ENCODE peak calls at places on chromosomes 13 and 19, in six cellular contexts. One of them, this sample, is unnamed.

GRCh38 chr19:17026041-17026658 is 460 bp downstream of the CPAMD8 start:
- DNase-seq in ascending aorta: no peak
- DNase-seq in body of pancreas: no peak
- DNase-seq in kidney epithelial cell: no peak
- DNase-seq in mucosa of descending colon: peak
- DNase-seq in thoracic aorta: no peak
- DNase-seq in this sample: no peak

GRCh38 chr19:45677351-45678230 is 9.6 kb downstream of the GIPR start:
- DNase-seq in kidney epithelial cell: peak
- DNase-seq in body of pancreas: peak
- DNase-seq in mucosa of descending colon: peak
- DNase-seq in ascending aorta: no peak
- DNase-seq in thoracic aorta: no peak
- DNase-seq in this sample: peak

GRCh38 chr19:3740431-3740830 is 21.1 kb downstream of the APBA3 start:
- DNase-seq in body of pancreas: no peak
- DNase-seq in ascending aorta: no peak
- DNase-seq in thoracic aorta: no peak
- DNase-seq in mucosa of descending colon: no peak
- DNase-seq in kidney epithelial cell: no peak
- DNase-seq in this sample: no peak

GRCh38 chr13:73300718-73301425 is 242.1 kb downstream of the KLF5 start:
- DNase-seq in kidney epithelial cell: peak
- DNase-seq in mucosa of descending colon: no peak
- DNase-seq in ascending aorta: no peak
- DNase-seq in thoracic aorta: no peak
- DNase-seq in body of pancreas: no peak
- DNase-seq in this sample: no peak

GRCh38 chr19:11418518-11419506 is at the start of gene RGL3:
- DNase-seq in body of pancreas: peak
- DNase-seq in ascending aorta: no peak
- DNase-seq in mucosa of descending colon: peak
- DNase-seq in thoracic aorta: no peak
- DNase-seq in kidney epithelial cell: no peak
- DNase-seq in this sample: no peak

GRCh38 chr13:39263033-39263432 is 224.8 kb downstream of the NHLRC3 start:
- DNase-seq in kidney epithelial cell: no peak
- DNase-seq in thoracic aorta: no peak
- DNase-seq in mucosa of descending colon: peak
- DNase-seq in ascending aorta: no peak
- DNase-seq in body of pancreas: peak
- DNase-seq in this sample: no peak

GRCh38 chr19:28526042-28526441 is 686.9 kb downstream of the UQCRFS1 start:
- DNase-seq in thoracic aorta: no peak
- DNase-seq in mucosa of descending colon: no peak
- DNase-seq in body of pancreas: no peak
- DNase-seq in kidney epithelial cell: no peak
- DNase-seq in ascending aorta: no peak
- DNase-seq in this sample: no peak

GRCh38 chr19:3362217-3362907 is 4.0 kb upstream of the NFIC start:
- DNase-seq in ascending aorta: no peak
- DNase-seq in thoracic aorta: no peak
- DNase-seq in kidney epithelial cell: no peak
- DNase-seq in body of pancreas: no peak
- DNase-seq in mucosa of descending colon: no peak
- DNase-seq in this sample: no peak

GRCh38 chr19:44807162-44807561 is 1.7 kb upstream of the BCAM start:
- DNase-seq in body of pancreas: peak
- DNase-seq in ascending aorta: no peak
- DNase-seq in thoracic aorta: no peak
- DNase-seq in kidney epithelial cell: no peak
- DNase-seq in mucosa of descending colon: peak
- DNase-seq in this sample: no peak

GRCh38 chr19:4184718-4185352 is 2.3 kb downstream of the ANKRD24 start:
- DNase-seq in body of pancreas: no peak
- DNase-seq in thoracic aorta: no peak
- DNase-seq in kidney epithelial cell: no peak
- DNase-seq in mucosa of descending colon: no peak
- DNase-seq in ascending aorta: no peak
- DNase-seq in this sample: no peak

GRCh38 chr19:12792048-12792852 is 964 bp downstream of the JUNB start:
- DNase-seq in ascending aorta: no peak
- DNase-seq in thoracic aorta: no peak
- DNase-seq in kidney epithelial cell: no peak
- DNase-seq in body of pancreas: peak
- DNase-seq in mucosa of descending colon: peak
- DNase-seq in this sample: no peak

GRCh38 chr19:18776288-18776594 is 14.9 kb downstream of the COMP start:
- DNase-seq in mucosa of descending colon: no peak
- DNase-seq in thoracic aorta: no peak
- DNase-seq in kidney epithelial cell: no peak
- DNase-seq in body of pancreas: no peak
- DNase-seq in ascending aorta: no peak
- DNase-seq in this sample: no peak

GRCh38 chr13:99617474-99618255 is 116.4 kb downstream of the TM9SF2 start:
- DNase-seq in kidney epithelial cell: no peak
- DNase-seq in thoracic aorta: no peak
- DNase-seq in ascending aorta: no peak
- DNase-seq in body of pancreas: no peak
- DNase-seq in mucosa of descending colon: peak
- DNase-seq in this sample: no peak

GRCh38 chr13:109981000-109981399 is 194.6 kb upstream of the IRS2 start:
- DNase-seq in kidney epithelial cell: no peak
- DNase-seq in mucosa of descending colon: no peak
- DNase-seq in thoracic aorta: no peak
- DNase-seq in body of pancreas: no peak
- DNase-seq in ascending aorta: no peak
- DNase-seq in this sample: no peak

GRCh38 chr19:19480688-19481087 is 34.7 kb downstream of the TSSK6 start:
- DNase-seq in ascending aorta: no peak
- DNase-seq in mucosa of descending colon: no peak
- DNase-seq in body of pancreas: no peak
- DNase-seq in thoracic aorta: no peak
- DNase-seq in kidney epithelial cell: no peak
- DNase-seq in this sample: no peak

GRCh38 chr13:65856464-65856863 is 1373.7 kb downstream of the PCDH9 start:
- DNase-seq in ascending aorta: no peak
- DNase-seq in thoracic aorta: no peak
- DNase-seq in body of pancreas: no peak
- DNase-seq in kidney epithelial cell: no peak
- DNase-seq in mucosa of descending colon: no peak
- DNase-seq in this sample: no peak

GRCh38 chr13:108342369-108343289 is 73.1 kb downstream of the TNFSF13B start:
- DNase-seq in kidney epithelial cell: no peak
- DNase-seq in mucosa of descending colon: no peak
- DNase-seq in thoracic aorta: no peak
- DNase-seq in ascending aorta: no peak
- DNase-seq in body of pancreas: no peak
- DNase-seq in this sample: no peak

GRCh38 chr13:99681695-99682094 is 180.4 kb downstream of the TM9SF2 start:
- DNase-seq in body of pancreas: no peak
- DNase-seq in kidney epithelial cell: no peak
- DNase-seq in ascending aorta: no peak
- DNase-seq in thoracic aorta: no peak
- DNase-seq in mucosa of descending colon: no peak
- DNase-seq in this sample: no peak

GRCh38 chr19:41886761-41887710 is 4.1 kb downstream of the ARHGEF1 start:
- DNase-seq in thoracic aorta: no peak
- DNase-seq in mucosa of descending colon: no peak
- DNase-seq in kidney epithelial cell: no peak
- DNase-seq in ascending aorta: no peak
- DNase-seq in body of pancreas: no peak
- DNase-seq in this sample: no peak

GRCh38 chr19:46885411-46885810 is 24.6 kb downstream of the ARHGAP35 start:
- DNase-seq in body of pancreas: no peak
- DNase-seq in thoracic aorta: no peak
- DNase-seq in kidney epithelial cell: no peak
- DNase-seq in mucosa of descending colon: no peak
- DNase-seq in ascending aorta: no peak
- DNase-seq in this sample: no peak

GRCh38 chr13:113904411-113904810 is 40.5 kb upstream of the GAS6 start:
- DNase-seq in body of pancreas: peak
- DNase-seq in ascending aorta: no peak
- DNase-seq in kidney epithelial cell: no peak
- DNase-seq in mucosa of descending colon: peak
- DNase-seq in thoracic aorta: no peak
- DNase-seq in this sample: no peak

GRCh38 chr19:38737297-38737865 is 6.9 kb downstream of the CAPN12 start:
- DNase-seq in ascending aorta: no peak
- DNase-seq in thoracic aorta: no peak
- DNase-seq in body of pancreas: no peak
- DNase-seq in kidney epithelial cell: no peak
- DNase-seq in mucosa of descending colon: no peak
- DNase-seq in this sample: no peak
- H3K4me3 ChIP-seq in ascending aorta: peak
- H3K4me3 ChIP-seq in thoracic aorta: no peak
- H3K4me3 ChIP-seq in body of pancreas: no peak
- H3K4me3 ChIP-seq in kidney epithelial cell: no peak
- H3K4me3 ChIP-seq in mucosa of descending colon: no peak
- H3K4me3 ChIP-seq in this sample: no peak

GRCh38 chr13:98389319-98389718 is 187.6 kb downstream of the STK24 start:
- DNase-seq in kidney epithelial cell: no peak
- DNase-seq in mucosa of descending colon: no peak
- DNase-seq in thoracic aorta: no peak
- DNase-seq in body of pancreas: no peak
- DNase-seq in ascending aorta: no peak
- DNase-seq in this sample: no peak

GRCh38 chr13:98384739-98385138 is 192.2 kb downstream of the STK24 start:
- DNase-seq in kidney epithelial cell: peak
- DNase-seq in mucosa of descending colon: no peak
- DNase-seq in thoracic aorta: no peak
- DNase-seq in body of pancreas: no peak
- DNase-seq in ascending aorta: no peak
- DNase-seq in this sample: no peak

GRCh38 chr13:98386632-98387031 is 190.3 kb downstream of the STK24 start:
- DNase-seq in ascending aorta: no peak
- DNase-seq in kidney epithelial cell: no peak
- DNase-seq in mucosa of descending colon: no peak
- DNase-seq in thoracic aorta: no peak
- DNase-seq in body of pancreas: no peak
- DNase-seq in this sample: no peak

GRCh38 chr13:98390086-98390697 is 186.7 kb downstream of the STK24 start:
- DNase-seq in ascending aorta: no peak
- DNase-seq in mucosa of descending colon: no peak
- DNase-seq in body of pancreas: no peak
- DNase-seq in thoracic aorta: no peak
- DNase-seq in kidney epithelial cell: no peak
- DNase-seq in this sample: no peak

DNA sequence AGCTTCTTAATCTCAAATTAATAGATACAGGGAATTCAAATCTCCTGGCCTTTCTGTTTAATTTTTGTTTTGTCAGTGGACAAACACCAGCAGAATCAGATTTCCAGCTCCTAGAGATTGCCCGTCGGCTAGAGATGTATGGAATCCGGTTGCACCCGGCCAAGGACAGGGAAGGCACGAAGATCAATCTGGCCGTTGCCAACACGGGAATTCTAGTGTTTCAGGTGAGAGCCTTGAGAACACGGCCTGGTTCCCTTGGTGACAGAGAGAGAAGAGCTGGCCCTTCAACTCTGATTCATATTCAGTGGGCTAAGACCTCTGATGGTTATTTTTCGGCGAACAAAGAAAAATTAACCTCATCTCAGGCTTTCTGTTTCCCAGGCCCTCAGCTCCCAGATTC is 191.3 kb downstream of the STK24 start:
- DNase-seq in ascending aorta: no peak
- DNase-seq in thoracic aorta: no peak
- DNase-seq in body of pancreas: no peak
- DNase-seq in mucosa of descending colon: no peak
- DNase-seq in kidney epithelial cell: no peak
- DNase-seq in this sample: no peak
- TF ChIP-seq CTCF in ascending aorta: no peak
- TF ChIP-seq CTCF in thoracic aorta: no peak
- TF ChIP-seq CTCF in body of pancreas: no peak
- TF ChIP-seq CTCF in mucosa of descending colon: no peak
- TF ChIP-seq CTCF in kidney epithelial cell: no peak
- TF ChIP-seq CTCF in this sample: no peak

GRCh38 chr13:20815469-20815868 is 41.7 kb upstream of the EEF1AKMT1 start:
- DNase-seq in kidney epithelial cell: no peak
- DNase-seq in mucosa of descending colon: no peak
- DNase-seq in ascending aorta: no peak
- DNase-seq in body of pancreas: no peak
- DNase-seq in thoracic aorta: no peak
- DNase-seq in this sample: no peak

GRCh38 chr13:20812890-20813289 is 39.1 kb upstream of the EEF1AKMT1 start:
- DNase-seq in body of pancreas: no peak
- DNase-seq in ascending aorta: no peak
- DNase-seq in thoracic aorta: no peak
- DNase-seq in kidney epithelial cell: no peak
- DNase-seq in mucosa of descending colon: no peak
- DNase-seq in this sample: no peak

GRCh38 chr13:20810808-20811207 is 37.0 kb upstream of the EEF1AKMT1 start:
- DNase-seq in body of pancreas: no peak
- DNase-seq in ascending aorta: no peak
- DNase-seq in mucosa of descending colon: no peak
- DNase-seq in kidney epithelial cell: no peak
- DNase-seq in thoracic aorta: no peak
- DNase-seq in this sample: no peak

GRCh38 chr13:20819715-20820114 is 46.0 kb upstream of the EEF1AKMT1 start:
- DNase-seq in kidney epithelial cell: no peak
- DNase-seq in body of pancreas: no peak
- DNase-seq in ascending aorta: no peak
- DNase-seq in mucosa of descending colon: no peak
- DNase-seq in thoracic aorta: no peak
- DNase-seq in this sample: no peak

GRCh38 chr13:20814224-20814910 is 40.6 kb upstream of the EEF1AKMT1 start:
- DNase-seq in mucosa of descending colon: peak
- DNase-seq in ascending aorta: peak
- DNase-seq in kidney epithelial cell: peak
- DNase-seq in body of pancreas: peak
- DNase-seq in thoracic aorta: peak
- DNase-seq in this sample: peak
- H3K4me3 ChIP-seq in mucosa of descending colon: no peak
- H3K4me3 ChIP-seq in ascending aorta: peak
- H3K4me3 ChIP-seq in kidney epithelial cell: no peak
- H3K4me3 ChIP-seq in body of pancreas: no peak
- H3K4me3 ChIP-seq in thoracic aorta: peak
- H3K4me3 ChIP-seq in this sample: no peak

DNA sequence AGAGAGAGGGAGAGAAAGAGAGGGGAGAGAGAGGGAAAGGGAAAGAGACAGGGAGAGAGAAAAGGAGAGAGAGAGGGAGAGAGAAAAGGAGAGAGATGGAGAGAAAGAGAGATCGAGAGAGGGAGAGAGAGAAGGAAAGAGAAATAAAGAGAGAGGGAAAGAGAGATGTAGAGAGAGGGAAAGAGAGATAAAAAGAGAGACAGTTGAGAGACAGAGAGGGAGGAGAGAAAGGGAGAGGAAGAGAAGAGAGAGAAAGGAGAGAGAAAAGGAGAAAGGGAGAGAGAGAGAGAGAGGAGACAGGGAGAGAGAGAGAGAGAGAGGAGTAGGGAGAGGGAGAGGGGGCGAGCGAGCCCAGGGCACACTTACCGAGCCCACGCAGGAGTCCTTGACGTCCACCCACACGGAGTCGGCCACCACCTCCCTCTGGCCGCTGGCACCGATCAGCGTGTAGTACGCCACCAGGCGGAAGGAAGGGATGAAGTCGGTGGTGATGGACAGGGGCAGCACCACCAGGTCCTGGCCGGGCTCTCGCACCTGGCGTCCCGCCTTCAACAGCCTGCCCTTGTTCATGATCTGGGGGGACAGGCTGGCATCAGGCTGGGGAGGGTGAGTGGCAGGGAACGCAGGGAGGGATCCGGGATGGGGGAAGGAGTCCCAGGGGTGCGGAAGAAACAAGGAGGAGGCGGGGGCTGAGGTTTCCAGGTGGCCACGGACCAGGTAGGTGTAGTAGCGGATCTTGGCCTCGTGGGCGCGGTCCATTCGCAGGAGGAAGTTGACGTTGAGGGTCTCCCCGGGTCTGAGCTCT is 10.0 kb downstream of the C3 start:
- DNase-seq in thoracic aorta: no peak
- DNase-seq in body of pancreas: no peak
- DNase-seq in kidney epithelial cell: no peak
- DNase-seq in ascending aorta: no peak
- DNase-seq in mucosa of descending colon: no peak
- DNase-seq in this sample: no peak
- TF ChIP-seq CTCF in thoracic aorta: no peak
- TF ChIP-seq CTCF in body of pancreas: no peak
- TF ChIP-seq CTCF in kidney epithelial cell: peak
- TF ChIP-seq CTCF in ascending aorta: no peak
- TF ChIP-seq CTCF in mucosa of descending colon: no peak
- TF ChIP-seq CTCF in this sample: peak